ENCODE peak calls at places on chromosomes 5 and 9, in six cellular contexts. One of them, this sample, is unnamed.

GRCh38 chr9:26655166-26655565 is 237.4 kb downstream of the CAAP1 start:
- DNase-seq in left ventricle myocardium inferior: no peak
- DNase-seq in adrenal gland: no peak
- DNase-seq in PC-3: no peak
- DNase-seq in MM.1S: no peak
- DNase-seq in lower lobe of right lung: no peak
- DNase-seq in this sample: no peak

GRCh38 chr5:143033535-143034260 is 263.5 kb downstream of the ARHGAP26 start:
- DNase-seq in left ventricle myocardium inferior: no peak
- DNase-seq in adrenal gland: no peak
- DNase-seq in PC-3: peak; percentile 90
- DNase-seq in MM.1S: no peak
- DNase-seq in lower lobe of right lung: no peak
- DNase-seq in this sample: no peak

GRCh38 chr5:140249536-140249935 is 53.4 kb downstream of the PFDN1 start:
- DNase-seq in left ventricle myocardium inferior: no peak
- DNase-seq in adrenal gland: no peak
- DNase-seq in PC-3: no peak
- DNase-seq in MM.1S: peak; percentile 70
- DNase-seq in lower lobe of right lung: no peak
- DNase-seq in this sample: no peak

GRCh38 chr5:165630211-165630866 is 2124.9 kb downstream of the MAT2B start:
- DNase-seq in left ventricle myocardium inferior: no peak
- DNase-seq in adrenal gland: peak; percentile 47
- DNase-seq in PC-3: peak; percentile 59
- DNase-seq in MM.1S: peak; percentile 56
- DNase-seq in lower lobe of right lung: no peak
- DNase-seq in this sample: no peak

GRCh38 chr5:54425258-54425657 is 30.2 kb upstream of the HSPB3 start:
- DNase-seq in left ventricle myocardium inferior: no peak
- DNase-seq in adrenal gland: no peak
- DNase-seq in PC-3: no peak
- DNase-seq in MM.1S: no peak
- DNase-seq in lower lobe of right lung: no peak
- DNase-seq in this sample: no peak

GRCh38 chr5:128009399-128009798 is 74.2 kb upstream of the SLC12A2 start:
- DNase-seq in left ventricle myocardium inferior: no peak
- DNase-seq in adrenal gland: no peak
- DNase-seq in PC-3: no peak
- DNase-seq in MM.1S: no peak
- DNase-seq in lower lobe of right lung: no peak
- DNase-seq in this sample: no peak

GRCh38 chr9:95518026-95518425 is 1.3 kb upstream of the PTCH1 start:
- DNase-seq in left ventricle myocardium inferior: no peak
- DNase-seq in adrenal gland: no peak
- DNase-seq in PC-3: no peak
- DNase-seq in MM.1S: no peak
- DNase-seq in lower lobe of right lung: no peak
- DNase-seq in this sample: no peak

GRCh38 chr9:128892223-128892892 is 10.4 kb downstream of the LRRC8A start:
- DNase-seq in left ventricle myocardium inferior: peak; percentile 88
- DNase-seq in adrenal gland: peak; percentile 58
- DNase-seq in PC-3: peak; percentile 89
- DNase-seq in MM.1S: no peak
- DNase-seq in lower lobe of right lung: peak; percentile 81
- DNase-seq in this sample: no peak

GRCh38 chr5:172407241-172407691 is 47.1 kb downstream of the SH3PXD2B start:
- DNase-seq in left ventricle myocardium inferior: peak; percentile 36
- DNase-seq in adrenal gland: no peak
- DNase-seq in PC-3: no peak
- DNase-seq in MM.1S: no peak
- DNase-seq in lower lobe of right lung: no peak
- DNase-seq in this sample: no peak

GRCh38 chr5:112417931-112418358 is 1.1 kb downstream of the EPB41L4A start:
- DNase-seq in left ventricle myocardium inferior: peak; percentile 71
- DNase-seq in adrenal gland: peak; percentile 57
- DNase-seq in PC-3: peak; percentile 9
- DNase-seq in MM.1S: peak; percentile 94
- DNase-seq in lower lobe of right lung: peak; percentile 65
- DNase-seq in this sample: no peak

GRCh38 chr5:123422433-123423277 is 548 bp downstream of the CEP120 start:
- DNase-seq in left ventricle myocardium inferior: no peak
- DNase-seq in adrenal gland: no peak
- DNase-seq in PC-3: peak; percentile 27
- DNase-seq in MM.1S: peak; percentile 35
- DNase-seq in lower lobe of right lung: no peak
- DNase-seq in this sample: no peak

GRCh38 chr5:113061851-113062631 is 85.4 kb downstream of the DCP2 start:
- DNase-seq in left ventricle myocardium inferior: no peak
- DNase-seq in adrenal gland: no peak
- DNase-seq in PC-3: peak; percentile 64
- DNase-seq in MM.1S: peak; percentile 83
- DNase-seq in lower lobe of right lung: no peak
- DNase-seq in this sample: no peak

GRCh38 chr9:104386425-104387069 is 117.5 kb upstream of the OR13F1 start:
- DNase-seq in left ventricle myocardium inferior: no peak
- DNase-seq in adrenal gland: no peak
- DNase-seq in PC-3: peak; percentile 43
- DNase-seq in MM.1S: peak; percentile 24
- DNase-seq in lower lobe of right lung: no peak
- DNase-seq in this sample: no peak

GRCh38 chr5:1703352-1704050 is 96.1 kb downstream of the MRPL36 start:
- DNase-seq in left ventricle myocardium inferior: no peak
- DNase-seq in adrenal gland: no peak
- DNase-seq in PC-3: no peak
- DNase-seq in MM.1S: no peak
- DNase-seq in lower lobe of right lung: no peak
- DNase-seq in this sample: no peak

GRCh38 chr5:136638084-136638483 is 272.7 kb upstream of the TRPC7 start:
- DNase-seq in left ventricle myocardium inferior: no peak
- DNase-seq in adrenal gland: no peak
- DNase-seq in PC-3: peak; percentile 12
- DNase-seq in MM.1S: no peak
- DNase-seq in lower lobe of right lung: no peak
- DNase-seq in this sample: no peak

GRCh38 chr5:57676228-57677098 is 193.9 kb upstream of the ACTBL2 start:
- DNase-seq in left ventricle myocardium inferior: no peak
- DNase-seq in adrenal gland: no peak
- DNase-seq in PC-3: peak; percentile 3
- DNase-seq in MM.1S: no peak
- DNase-seq in lower lobe of right lung: no peak
- DNase-seq in this sample: no peak

GRCh38 chr5:178902849-178903248 is 7.1 kb downstream of the ZFP2 start:
- DNase-seq in left ventricle myocardium inferior: no peak
- DNase-seq in adrenal gland: no peak
- DNase-seq in PC-3: no peak
- DNase-seq in MM.1S: no peak
- DNase-seq in lower lobe of right lung: no peak
- DNase-seq in this sample: no peak

GRCh38 chr5:158967566-158967965 is 132.2 kb downstream of the EBF1 start:
- DNase-seq in left ventricle myocardium inferior: no peak
- DNase-seq in adrenal gland: no peak
- DNase-seq in PC-3: peak; percentile 90
- DNase-seq in MM.1S: no peak
- DNase-seq in lower lobe of right lung: no peak
- DNase-seq in this sample: no peak

GRCh38 chr5:139561655-139562451 is 714 bp downstream of the UBE2D2 start:
- DNase-seq in left ventricle myocardium inferior: no peak
- DNase-seq in adrenal gland: peak; percentile 64
- DNase-seq in PC-3: peak; percentile 24
- DNase-seq in MM.1S: peak; percentile 44
- DNase-seq in lower lobe of right lung: peak; percentile 68
- DNase-seq in this sample: no peak

GRCh38 chr5:136314302-136314701 is 51.0 kb downstream of the TRPC7 start:
- DNase-seq in left ventricle myocardium inferior: no peak
- DNase-seq in adrenal gland: no peak
- DNase-seq in PC-3: no peak
- DNase-seq in MM.1S: no peak
- DNase-seq in lower lobe of right lung: no peak
- DNase-seq in this sample: no peak

GRCh38 chr5:129593525-129593924 is 133.4 kb downstream of the ADAMTS19 start:
- DNase-seq in left ventricle myocardium inferior: no peak
- DNase-seq in adrenal gland: no peak
- DNase-seq in PC-3: no peak
- DNase-seq in MM.1S: peak; percentile 24
- DNase-seq in lower lobe of right lung: no peak
- DNase-seq in this sample: no peak

GRCh38 chr5:177295929-177296328 is 7.6 kb downstream of the RAB24 start:
- DNase-seq in left ventricle myocardium inferior: no peak
- DNase-seq in adrenal gland: no peak
- DNase-seq in PC-3: no peak
- DNase-seq in MM.1S: no peak
- DNase-seq in lower lobe of right lung: peak; percentile 57
- DNase-seq in this sample: no peak

GRCh38 chr9:87383341-87384150 is 114.1 kb upstream of the DAPK1 start:
- DNase-seq in left ventricle myocardium inferior: no peak
- DNase-seq in adrenal gland: no peak
- DNase-seq in PC-3: no peak
- DNase-seq in MM.1S: no peak
- DNase-seq in lower lobe of right lung: no peak
- DNase-seq in this sample: no peak

GRCh38 chr5:42392917-42393316 is 30.3 kb upstream of the GHR start:
- DNase-seq in left ventricle myocardium inferior: no peak
- DNase-seq in adrenal gland: no peak
- DNase-seq in PC-3: no peak
- DNase-seq in MM.1S: no peak
- DNase-seq in lower lobe of right lung: no peak
- DNase-seq in this sample: no peak
- H3K4me1 ChIP-seq in left ventricle myocardium inferior: peaks cover 10% of the 10 kb centered on the region
- H3K4me1 ChIP-seq in adrenal gland: no peaks in the 10 kb centered on the region
- H3K4me1 ChIP-seq in PC-3: no peaks in the 10 kb centered on the region
- H3K4me1 ChIP-seq in MM.1S: no peaks in the 10 kb centered on the region
- H3K4me1 ChIP-seq in lower lobe of right lung: no peaks in the 10 kb centered on the region
- H3K4me1 ChIP-seq in this sample: no peaks in the 10 kb centered on the region

GRCh38 chr9:113602126-113603119 is 138.9 kb downstream of the RGS3 start:
- DNase-seq in left ventricle myocardium inferior: peak; percentile 81
- DNase-seq in adrenal gland: peak; percentile 69
- DNase-seq in PC-3: peak; percentile 22
- DNase-seq in MM.1S: no peak
- DNase-seq in lower lobe of right lung: peak; percentile 78
- DNase-seq in this sample: no peak
- H3K4me3 ChIP-seq in left ventricle myocardium inferior: no peak overlapping the region
- H3K4me3 ChIP-seq in adrenal gland: no peak overlapping the region
- H3K4me3 ChIP-seq in PC-3: no peak overlapping the region
- H3K4me3 ChIP-seq in MM.1S: no peak overlapping the region
- H3K4me3 ChIP-seq in lower lobe of right lung: no peak overlapping the region
- H3K4me3 ChIP-seq in this sample: no peak overlapping the region

GRCh38 chr5:45101146-45101545 is 292.4 kb downstream of the MRPS30 start:
- DNase-seq in left ventricle myocardium inferior: no peak
- DNase-seq in adrenal gland: no peak
- DNase-seq in PC-3: no peak
- DNase-seq in MM.1S: no peak
- DNase-seq in lower lobe of right lung: no peak
- DNase-seq in this sample: no peak

GRCh38 chr5:45094876-45095275 is 286.1 kb downstream of the MRPS30 start:
- DNase-seq in left ventricle myocardium inferior: no peak
- DNase-seq in adrenal gland: no peak
- DNase-seq in PC-3: no peak
- DNase-seq in MM.1S: peak; percentile 36
- DNase-seq in lower lobe of right lung: no peak
- DNase-seq in this sample: no peak

GRCh38 chr5:45093377-45093776 is 284.6 kb downstream of the MRPS30 start:
- DNase-seq in left ventricle myocardium inferior: no peak
- DNase-seq in adrenal gland: no peak
- DNase-seq in PC-3: no peak
- DNase-seq in MM.1S: no peak
- DNase-seq in lower lobe of right lung: no peak
- DNase-seq in this sample: no peak

DNA sequence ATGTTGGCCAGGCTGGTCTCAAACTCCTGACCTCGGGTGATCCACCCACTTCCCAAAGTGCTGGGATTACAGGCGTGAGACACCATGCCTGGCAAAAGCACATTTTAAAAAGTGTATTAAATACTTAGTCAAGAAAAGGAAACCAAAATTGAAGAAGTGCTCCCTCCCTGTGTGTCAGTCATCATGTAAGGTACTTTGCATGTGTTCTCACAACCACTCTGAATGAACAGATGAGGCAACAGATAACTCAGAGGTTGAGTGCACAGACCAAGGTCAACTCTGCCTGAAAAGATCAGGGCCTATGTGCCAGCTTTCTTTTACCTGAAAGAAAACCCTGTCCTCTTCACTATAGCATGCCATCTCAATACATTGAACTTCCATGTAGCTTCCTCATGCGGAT is 289.7 kb downstream of the MRPS30 start:
- DNase-seq in left ventricle myocardium inferior: no peak
- DNase-seq in adrenal gland: no peak
- DNase-seq in PC-3: no peak
- DNase-seq in MM.1S: peak; percentile 34
- DNase-seq in lower lobe of right lung: no peak
- DNase-seq in this sample: no peak
- H3K27ac ChIP-seq in left ventricle myocardium inferior: no peak overlapping the region
- H3K27ac ChIP-seq in adrenal gland: no peak overlapping the region
- H3K27ac ChIP-seq in PC-3: no peak overlapping the region
- H3K27ac ChIP-seq in MM.1S: no peak overlapping the region
- H3K27ac ChIP-seq in lower lobe of right lung: no peak overlapping the region
- H3K27ac ChIP-seq in this sample: no peak overlapping the region

GRCh38 chr5:141479776-141480175 is 4.0 kb downstream of the PCDHGC3 start:
- DNase-seq in left ventricle myocardium inferior: no peak
- DNase-seq in adrenal gland: no peak
- DNase-seq in PC-3: no peak
- DNase-seq in MM.1S: no peak
- DNase-seq in lower lobe of right lung: no peak
- DNase-seq in this sample: no peak

GRCh38 chr5:141477169-141477568 is 1.4 kb downstream of the PCDHGC3 start:
- DNase-seq in left ventricle myocardium inferior: no peak
- DNase-seq in adrenal gland: no peak
- DNase-seq in PC-3: no peak
- DNase-seq in MM.1S: no peak
- DNase-seq in lower lobe of right lung: no peak
- DNase-seq in this sample: no peak

GRCh38 chr5:141477815-141478214 is 2.0 kb downstream of the PCDHGC3 start:
- DNase-seq in left ventricle myocardium inferior: no peak
- DNase-seq in adrenal gland: no peak
- DNase-seq in PC-3: no peak
- DNase-seq in MM.1S: no peak
- DNase-seq in lower lobe of right lung: no peak
- DNase-seq in this sample: no peak

GRCh38 chr5:141476132-141476909 is 555 bp downstream of the PCDHGC3 start:
- DNase-seq in left ventricle myocardium inferior: peak; percentile 64
- DNase-seq in adrenal gland: peak; percentile 52
- DNase-seq in PC-3: no peak
- DNase-seq in MM.1S: peak; percentile 16
- DNase-seq in lower lobe of right lung: peak; percentile 61
- DNase-seq in this sample: no peak

DNA sequence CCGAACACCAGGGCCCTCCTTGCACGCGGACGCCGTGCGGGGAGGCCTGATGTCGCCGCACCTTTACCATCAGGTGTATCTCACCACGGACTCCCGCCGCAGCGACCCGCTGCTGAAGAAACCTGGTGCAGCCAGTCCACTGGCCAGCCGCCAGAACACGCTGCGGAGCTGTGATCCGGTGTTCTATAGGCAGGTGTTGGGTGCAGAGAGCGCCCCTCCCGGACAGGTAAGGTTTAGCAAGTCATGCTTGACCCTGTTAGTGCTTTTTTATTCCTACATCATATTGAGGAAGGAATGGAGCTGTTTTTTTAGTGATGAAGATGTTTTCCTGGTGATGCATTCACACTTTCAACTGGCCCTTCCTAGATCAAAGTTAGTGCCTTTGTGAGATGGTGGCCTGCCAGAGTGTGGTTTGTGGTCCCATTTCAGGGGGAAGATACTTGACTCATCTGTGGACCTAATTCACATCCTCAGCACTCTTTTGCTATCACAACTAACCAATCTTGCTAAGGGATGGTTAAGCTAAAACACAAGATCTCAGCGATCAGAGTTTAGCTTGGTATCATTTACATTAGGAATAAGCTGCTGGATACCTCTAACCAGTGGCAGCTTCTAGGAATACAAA is 2.7 kb downstream of the PCDHGC3 start:
- DNase-seq in left ventricle myocardium inferior: no peak
- DNase-seq in adrenal gland: no peak
- DNase-seq in PC-3: no peak
- DNase-seq in MM.1S: no peak
- DNase-seq in lower lobe of right lung: peak; percentile 87
- DNase-seq in this sample: no peak
- H3K4me1 ChIP-seq in left ventricle myocardium inferior: peaks cover 70% of the 10 kb centered on the region
- H3K4me1 ChIP-seq in adrenal gland: peaks cover 5% of the 10 kb centered on the region
- H3K4me1 ChIP-seq in PC-3: no peaks in the 10 kb centered on the region
- H3K4me1 ChIP-seq in MM.1S: peaks cover 5% of the 10 kb centered on the region
- H3K4me1 ChIP-seq in lower lobe of right lung: peaks cover 44% of the 10 kb centered on the region
- H3K4me1 ChIP-seq in this sample: peaks cover 9% of the 10 kb centered on the region